ENCODE peak calls at places on chromosomes 5 and 9, in ten cellular contexts. H, V, F, G, K, A, E, Q, I and U are unnamed samples.

GRCh38 chr9:135409286-135410200 is 70.0 kb upstream of the PPP1R26 start:
- DNase-seq in G (no peak), A (no peak), E (no peak), H (no peak), Q (no peak), I (no peak), K (no peak), F (no peak), V (no peak), U (no peak)

GRCh38 chr5:158289967-158290366 is 431.0 kb upstream of the CLINT1 start:
- DNase-seq in G (no peak), A (no peak), V (no peak), F (no peak), K (no peak), I (no peak), Q (no peak), E (no peak), H (no peak), U (no peak)

GRCh38 chr5:177509361-177509951 is at the start of gene DOK3:
- DNase-seq in I (peak; percentile 55), H (no peak), A (peak; percentile 41), K (peak; percentile 74), V (no peak), Q (peak; percentile 60), F (no peak), E (no peak), G (peak; percentile 42), U (no peak)

GRCh38 chr9:89789922-89790510 is 185.2 kb downstream of the GADD45G start:
- DNase-seq in E (no peak), V (no peak), K (no peak), H (no peak), F (no peak), G (no peak), I (no peak), Q (no peak), A (no peak), U (no peak)

GRCh38 chr5:110063640-110064592 is 374.2 kb downstream of the MAN2A1 start:
- DNase-seq in F (peak; percentile 40), E (no peak), V (no peak), A (no peak), G (no peak), H (no peak), Q (no peak), I (no peak), K (no peak), U (no peak)

GRCh38 chr9:18857769-18858168 is 175.2 kb downstream of the SAXO1 start:
- DNase-seq in Q (no peak), H (no peak), G (no peak), E (no peak), V (peak; percentile 19), A (no peak), K (no peak), I (no peak), F (no peak), U (no peak)

GRCh38 chr5:33679791-33680190 is 212.0 kb downstream of the ADAMTS12 start:
- DNase-seq in E (no peak), H (no peak), A (no peak), K (no peak), V (no peak), Q (no peak), I (no peak), F (no peak), G (no peak), U (no peak)

GRCh38 chr5:147093138-147093537 is 141.7 kb upstream of the STK32A start:
- DNase-seq in I (no peak), K (no peak), H (no peak), G (no peak), E (no peak), F (no peak), A (no peak), Q (no peak), V (peak; percentile 3), U (no peak)

GRCh38 chr9:68749135-68749534 is 44.1 kb downstream of the PIP5K1B start:
- DNase-seq in K (no peak), F (no peak), V (no peak), H (no peak), G (no peak), E (no peak), A (no peak), Q (no peak), I (no peak), U (no peak)

GRCh38 chr9:68750786-68751185 is 45.7 kb downstream of the PIP5K1B start:
- DNase-seq in V (no peak), A (no peak), I (no peak), H (no peak), E (no peak), K (no peak), Q (peak; percentile 45), F (peak; percentile 6), G (no peak), U (no peak)

GRCh38 chr9:68751556-68751955 is 46.5 kb downstream of the PIP5K1B start:
- DNase-seq in E (no peak), Q (no peak), K (no peak), H (no peak), F (no peak), A (no peak), G (no peak), I (no peak), V (no peak), U (no peak)

GRCh38 chr9:68750179-68750685 is 45.2 kb downstream of the PIP5K1B start:
- DNase-seq in V (no peak), H (no peak), E (no peak), F (no peak), A (no peak), G (no peak), K (no peak), I (no peak), Q (no peak), U (no peak)

GRCh38 chr9:68749579-68750159 is 44.6 kb downstream of the PIP5K1B start:
- DNase-seq in I (no peak), E (no peak), G (no peak), A (no peak), V (no peak), H (no peak), K (no peak), F (no peak), Q (peak; percentile 68), U (no peak)
- H3K27ac ChIP-seq in I (no peak overlapping the region), E (no peak overlapping the region), G (no peak overlapping the region), A (no peak overlapping the region), V (no peak overlapping the region), H (no peak overlapping the region), K (no peak overlapping the region), F (no peak overlapping the region), Q (no peak overlapping the region), U (no peak overlapping the region)

GRCh38 chr9:109953300-109953699 is 173.3 kb downstream of the PALM2AKAP2 start:
- DNase-seq in G (no peak), I (no peak), Q (no peak), V (no peak), K (no peak), E (no peak), A (no peak), F (no peak), H (no peak), U (no peak)

GRCh38 chr9:109950710-109951443 is 170.9 kb downstream of the PALM2AKAP2 start:
- DNase-seq in Q (no peak), H (no peak), G (no peak), I (no peak), F (no peak), E (no peak), K (no peak), A (no peak), V (no peak), U (no peak)

GRCh38 chr9:109948453-109948852 is 168.5 kb downstream of the PALM2AKAP2 start:
- DNase-seq in A (no peak), V (no peak), H (no peak), E (no peak), K (no peak), I (no peak), Q (no peak), G (no peak), F (no peak), U (no peak)

GRCh38 chr9:109956811-109957440 is 176.9 kb downstream of the PALM2AKAP2 start:
- DNase-seq in H (no peak), K (no peak), E (no peak), G (no peak), F (no peak), I (no peak), V (no peak), A (no peak), Q (peak; percentile 6), U (no peak)

GRCh38 chr9:109953813-109954489 is 174.0 kb downstream of the PALM2AKAP2 start:
- DNase-seq in E (no peak), Q (peak; percentile 66), I (no peak), F (no peak), G (no peak), V (no peak), K (no peak), A (no peak), H (no peak), U (no peak)
- TF ChIP-seq CTCF in E (peak; percentile 2), Q (peak; percentile 79), I (peak; percentile 62), F (peak; percentile 42), G (no peak), V (peak; percentile 28), K (no peak), A (no peak), H (no peak), U (no peak)

DNA sequence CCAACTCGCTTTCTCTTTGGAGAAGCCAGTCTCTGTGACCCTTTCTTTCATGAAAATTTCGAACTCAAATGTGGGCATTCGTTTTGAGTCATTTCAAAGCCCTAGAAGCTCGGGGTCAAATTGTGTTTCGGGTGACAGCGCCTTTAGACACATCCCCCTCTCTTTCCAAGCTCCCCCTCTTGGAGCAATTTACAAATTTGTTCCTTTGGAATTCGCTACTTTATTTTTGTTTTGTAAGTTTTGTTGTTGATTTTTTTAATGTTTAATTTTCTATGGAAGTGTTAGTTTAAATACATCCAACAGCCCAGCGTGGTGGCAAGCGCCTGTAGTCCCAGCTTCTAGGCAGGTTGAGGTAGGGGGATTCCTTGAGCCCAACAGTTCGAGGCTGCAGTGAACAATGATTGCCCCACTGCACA is 4.6 kb upstream of the BARX1 start:
- DNase-seq in F (no peak), A (no peak), G (no peak), H (no peak), V (no peak), Q (no peak), I (no peak), E (no peak), K (no peak), U (no peak)
- H3K27me3 ChIP-seq in F (no peaks in the 10 kb centered on the region), A (peaks cover 70% of the 10 kb centered on the region), G (peaks cover 79% of the 10 kb centered on the region), H (peaks cover 57% of the 10 kb centered on the region), V (peaks cover 77% of the 10 kb centered on the region), Q (peaks cover 78% of the 10 kb centered on the region), I (peaks cover 67% of the 10 kb centered on the region), E (no peaks in the 10 kb centered on the region), K (no peaks in the 10 kb centered on the region), U (peaks cover 77% of the 10 kb centered on the region)

GRCh38 chr9:34646211-34647083 is at the start of gene GALT:
- DNase-seq in K (peak; percentile 100), V (peak; percentile 66), H (peak; percentile 96), Q (peak; percentile 96), A (peak; percentile 96), I (peak; percentile 96), E (peak; percentile 30), F (peak; percentile 67), G (peak; percentile 95), U (peak; percentile 98)

GRCh38 chr9:34647084-34647403 is 569 bp downstream of the GALT start:
- DNase-seq in F (no peak), A (no peak), G (no peak), K (no peak), H (no peak), E (no peak), V (no peak), Q (no peak), I (no peak), U (no peak)

GRCh38 chr9:34644766-34645314 is 1.6 kb upstream of the GALT start:
- DNase-seq in H (no peak), I (no peak), F (no peak), Q (peak; percentile 56), E (no peak), K (no peak), V (no peak), A (no peak), G (no peak), U (no peak)

GRCh38 chr9:34638138-34638445 is 505 bp upstream of the SIGMAR1 start:
- DNase-seq in V (no peak), Q (no peak), I (no peak), G (no peak), F (no peak), A (no peak), H (no peak), E (no peak), K (no peak), U (no peak)

DNA sequence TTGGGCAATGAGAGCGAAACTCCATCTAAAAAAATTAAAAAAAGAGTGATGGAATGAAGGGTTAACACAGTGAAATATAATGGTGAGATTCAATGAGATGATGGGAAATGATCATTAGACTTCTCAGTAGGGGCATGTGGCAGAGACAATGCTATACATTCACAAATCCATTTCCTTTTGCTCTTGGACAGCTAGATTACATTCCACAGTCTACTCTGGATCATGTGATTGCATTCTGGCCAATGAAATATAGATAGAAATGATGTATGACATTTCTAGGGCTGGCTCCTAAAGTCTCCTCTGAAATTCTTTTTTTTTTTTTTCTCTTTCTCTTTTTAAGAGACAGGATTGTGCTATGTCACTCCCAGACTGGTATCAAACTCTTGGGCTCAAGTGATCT is 3.8 kb upstream of the GALT start:
- DNase-seq in Q (no peak), F (no peak), K (no peak), A (no peak), G (no peak), H (no peak), I (no peak), E (no peak), V (no peak), U (no peak)
- H3K27ac ChIP-seq in Q (no peak overlapping the region), F (no peak overlapping the region), K (no peak overlapping the region), A (no peak overlapping the region), G (no peak overlapping the region), H (no peak overlapping the region), I (no peak overlapping the region), E (no peak overlapping the region), V (no peak overlapping the region), U (no peak overlapping the region)